ENCODE peak calls at places on chromosomes 4 and X, in six cellular contexts. G is breast epithelium, Y is adrenal gland, B is IMR-90, I is lower leg skin, L is Peyer's patch. S is an unnamed sample.

GRCh38 chr4:114396808-114397207 is 201.8 kb upstream of the UGT8 start:
- DNase-seq in I (no peak), B (no peak), L (no peak), G (no peak), Y (no peak), S (no peak)

GRCh38 chr4:38805530-38806145 is 1.0 kb upstream of the TLR1 start:
- DNase-seq in G (no peak), L (peak; percentile 79), B (no peak), Y (peak; percentile 60), I (no peak), S (peak; percentile 95)

GRCh38 chr4:183397741-183398297 is 46.6 kb upstream of the CDKN2AIP start:
- DNase-seq in Y (no peak), G (no peak), I (no peak), B (no peak), L (no peak), S (peak; percentile 13)

GRCh38 chr4:154390324-154390723 is 101.3 kb downstream of the DCHS2 start:
- DNase-seq in Y (no peak), L (no peak), B (no peak), G (no peak), I (no peak), S (no peak)

GRCh38 chrX:8815460-8816065 is 14.4 kb upstream of the FAM9A start:
- DNase-seq in I (no peak), L (no peak), B (peak; percentile 40), Y (no peak), G (no peak), S (peak; percentile 53)

GRCh38 chrX:7448123-7448522 is 300.2 kb upstream of the PUDP start:
- DNase-seq in G (no peak), B (no peak), L (no peak), I (no peak), Y (no peak), S (peak; percentile 71)

GRCh38 chr4:11487876-11488545 is 59.3 kb upstream of the HS3ST1 start:
- DNase-seq in G (no peak), L (no peak), Y (no peak), I (no peak), B (no peak), S (peak; percentile 85)

GRCh38 chr4:15325987-15326386 is 101.8 kb upstream of the C1QTNF7 start:
- DNase-seq in I (no peak), G (no peak), B (no peak), L (peak; percentile 47), Y (no peak), S (no peak)

GRCh38 chrX:133921764-133922389 is 63.5 kb downstream of the GPC3 start:
- DNase-seq in B (peak; percentile 5), L (peak; percentile 75), Y (peak; percentile 52), I (no peak), G (no peak), S (peak; percentile 30)

GRCh38 chr4:5760246-5760645 is 49.2 kb downstream of the EVC start:
- DNase-seq in Y (no peak), I (peak; percentile 60), G (no peak), B (no peak), L (no peak), S (no peak)

GRCh38 chr4:6225469-6225868 is 25.1 kb upstream of the JAKMIP1 start:
- DNase-seq in G (peak; percentile 17), L (no peak), B (peak; percentile 12), I (peak; percentile 70), Y (no peak), S (peak; percentile 46)

GRCh38 chr4:186497043-186497442 is 58.3 kb downstream of the MTNR1A start:
- DNase-seq in L (no peak), B (no peak), I (no peak), Y (no peak), G (no peak), S (no peak)

GRCh38 chr4:112765317-112765989 is 128.5 kb downstream of the LARP7 start:
- DNase-seq in L (no peak), B (peak; percentile 18), I (no peak), G (no peak), Y (no peak), S (peak; percentile 50)

GRCh38 chrX:119638725-119639471 is 32.7 kb upstream of the NKRF start:
- DNase-seq in I (no peak), L (no peak), Y (no peak), B (peak; percentile 6), G (no peak), S (no peak)

GRCh38 chrX:53261573-53261972 is 19.8 kb downstream of the IQSEC2 start:
- DNase-seq in B (no peak), L (peak; percentile 23), G (no peak), Y (no peak), I (no peak), S (peak; percentile 51)

GRCh38 chrX:45017946-45018345 is 145.0 kb downstream of the KDM6A start:
- DNase-seq in Y (no peak), L (no peak), I (no peak), G (no peak), B (no peak), S (no peak)

GRCh38 chrX:36198575-36198974 is 279.0 kb downstream of the CFAP47 start:
- DNase-seq in G (no peak), L (no peak), B (no peak), I (no peak), Y (no peak), S (no peak)

GRCh38 chr4:53089940-53090729 is 228.0 kb downstream of the RASL11B start:
- DNase-seq in Y (peak; percentile 57), I (no peak), G (no peak), B (no peak), L (no peak), S (peak; percentile 37)

GRCh38 chr4:13641084-13641483 is 13.6 kb upstream of the BOD1L1 start:
- DNase-seq in B (no peak), Y (no peak), I (no peak), G (no peak), L (no peak), S (no peak)

GRCh38 chr4:152417648-152418047 is 118.2 kb downstream of the FBXW7 start:
- DNase-seq in B (no peak), Y (no peak), G (no peak), I (no peak), L (no peak), S (no peak)

GRCh38 chrX:10576777-10577444 is 43.5 kb downstream of the MID1 start:
- DNase-seq in I (no peak), B (no peak), Y (peak; percentile 53), G (no peak), L (no peak), S (no peak)

GRCh38 chr4:41158756-41159155 is 55.6 kb downstream of the APBB2 start:
- DNase-seq in G (no peak), Y (no peak), I (no peak), L (no peak), B (no peak), S (no peak)

GRCh38 chrX:41148553-41148952 is 63.3 kb downstream of the USP9X start:
- DNase-seq in Y (no peak), B (peak; percentile 84), L (no peak), G (no peak), I (no peak), S (no peak)

GRCh38 chr4:119810001-119810400 is 181.4 kb upstream of the PDE5A start:
- DNase-seq in G (no peak), I (no peak), L (no peak), B (peak; percentile 50), Y (no peak), S (no peak)

GRCh38 chrX:44770111-44770510 is 73.7 kb upstream of the DUSP21 start:
- DNase-seq in Y (no peak), G (no peak), B (no peak), I (no peak), L (no peak), S (no peak)

GRCh38 chrX:85052207-85052606 is 48.5 kb downstream of the APOOL start:
- DNase-seq in Y (no peak), L (no peak), B (peak; percentile 11), G (no peak), I (no peak), S (no peak)

DNA sequence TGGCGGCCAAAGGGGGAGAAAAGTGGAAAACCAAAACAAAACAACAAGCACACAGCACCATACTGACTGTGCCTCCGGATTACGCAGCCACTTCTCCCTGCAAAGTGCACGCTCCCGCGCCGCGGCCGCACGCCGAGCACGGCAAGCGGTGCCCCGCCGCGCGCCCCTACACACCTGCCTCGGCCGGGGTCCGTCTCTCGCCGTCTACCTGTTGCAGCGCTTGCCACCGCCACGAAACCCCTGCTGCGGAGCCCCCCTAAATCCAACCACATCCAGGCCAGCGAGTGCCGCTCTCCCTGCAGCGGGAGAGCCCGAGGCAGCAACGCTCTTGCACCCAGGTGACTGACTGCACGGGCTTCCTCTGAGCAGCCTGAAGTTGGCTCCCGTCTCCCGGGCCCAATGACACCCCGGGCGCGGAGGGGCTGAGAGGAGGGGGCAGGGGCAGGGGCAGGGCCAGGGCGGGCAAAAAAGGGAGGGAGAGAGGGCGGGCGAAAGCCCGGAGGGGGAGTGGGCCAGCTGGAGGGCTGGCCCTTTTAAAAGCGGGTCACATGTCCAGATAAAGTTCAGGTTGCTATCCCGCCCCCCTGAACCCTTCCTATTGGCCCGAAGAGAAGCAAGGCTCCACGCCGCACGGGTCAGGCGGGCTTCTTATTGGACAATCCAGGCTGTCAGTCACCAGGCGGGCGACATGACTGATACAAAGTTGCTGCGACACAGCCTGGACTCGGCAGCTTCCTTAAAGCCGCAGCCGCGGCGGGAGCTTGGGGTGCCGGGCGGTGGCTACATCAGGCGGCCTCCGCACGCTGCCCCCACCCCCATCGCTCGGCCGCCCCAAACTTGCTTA is at the start of gene NR3C2:
- DNase-seq in G (peak; percentile 99), L (peak; percentile 100), B (peak; percentile 96), Y (peak; percentile 100), I (peak; percentile 100), S (peak; percentile 89)
- TF ChIP-seq POLR2A in G (peak; percentile 99), L (peak; percentile 100), B (peak; percentile 56), Y (peak; percentile 99), I (peak; percentile 98), S (peak; percentile 55)

DNA sequence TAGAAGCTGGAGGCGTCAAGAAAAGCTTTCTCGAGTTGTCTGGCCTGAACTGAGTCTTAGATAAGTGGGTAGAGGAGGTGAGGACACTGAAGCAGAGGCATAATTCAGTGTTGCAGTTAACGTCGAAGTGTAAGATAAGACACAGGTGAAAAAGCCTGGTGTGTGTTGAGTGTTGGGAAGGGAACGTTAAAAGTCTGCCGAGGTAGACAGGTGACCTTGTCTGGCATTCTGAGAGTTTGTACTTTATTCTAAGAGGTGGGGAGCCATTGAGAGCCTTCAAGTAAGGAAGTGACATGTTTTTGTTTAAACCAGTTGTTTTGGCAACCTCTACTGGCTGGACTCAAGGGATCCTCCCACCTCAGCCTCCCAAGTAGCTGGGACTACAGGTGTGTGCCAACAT is 219.1 kb downstream of the SHROOM3 start:
- DNase-seq in B (no peak), L (no peak), Y (no peak), G (no peak), I (no peak), S (no peak)
- TF ChIP-seq CTCF in B (no peak), L (no peak), Y (no peak), G (no peak), I (no peak), S (no peak)

DNA sequence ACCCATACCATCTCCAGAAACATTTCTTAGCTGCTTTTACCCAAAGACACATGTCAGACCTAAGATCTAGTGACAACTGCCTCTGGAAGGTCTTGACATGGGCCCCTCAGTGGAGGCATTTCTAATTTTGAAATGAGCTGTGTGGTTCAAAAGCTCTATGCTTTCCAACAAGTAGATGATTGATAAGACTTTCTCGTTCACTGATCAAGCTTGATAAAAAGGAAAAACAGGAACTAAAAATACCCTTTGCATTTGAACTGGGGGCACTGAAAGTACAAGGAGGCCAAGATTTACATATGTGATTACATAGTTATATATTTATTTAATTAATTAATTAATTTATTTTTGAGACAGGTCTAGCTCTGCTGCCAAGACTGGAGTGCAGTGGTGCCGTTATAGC is 61.3 kb upstream of the SCOC start:
- DNase-seq in I (no peak), Y (no peak), B (no peak), L (no peak), G (no peak), S (no peak)
- TF ChIP-seq POLR2A in I (no peak), Y (no peak), B (no peak), L (no peak), G (no peak), S (no peak)

GRCh38 chr4:60461551-60461950 is 738.6 kb upstream of the ADGRL3 start:
- DNase-seq in Y (no peak), L (no peak), B (no peak), G (no peak), I (no peak), S (no peak)

GRCh38 chr4:60463846-60464502 is 736.2 kb upstream of the ADGRL3 start:
- DNase-seq in B (no peak), I (no peak), G (no peak), Y (no peak), L (no peak), S (peak; percentile 41)
- TF ChIP-seq CTCF in B (peak; percentile 37), I (no peak), G (no peak), Y (no peak), L (no peak), S (peak; percentile 66)